ENCODE peak calls at places on chromosomes 12 and 14, in eight cellular contexts. J is uterus, Z is HCT116, O is suprapubic skin, F is tibial nerve, I is spleen, G is AG04450, Y is astrocyte. W is an unnamed sample.

GRCh38 chr12:71867131-71867530 is 27.6 kb downstream of the TBC1D15 start:
- DNase-seq in J (no peak), Z (no peak), O (no peak), F (no peak), I (no peak), G (no peak), Y (no peak), W (no peak)

GRCh38 chr14:23546450-23547035 is 5.0 kb downstream of the ZFHX2 start:
- DNase-seq in J (no peak), Z (no peak), O (no peak), F (no peak), I (no peak), G (no peak), Y (no peak), W (no peak)

GRCh38 chr12:43309845-43310405 is 242.1 kb downstream of the ADAMTS20 start:
- DNase-seq in J (no peak), Z (no peak), O (no peak), F (no peak), I (no peak), G (peak; percentile 96), Y (peak; percentile 95), W (no peak)

GRCh38 chr12:107241421-107241820 is 148.1 kb upstream of the CRY1 start:
- DNase-seq in J (no peak), Z (no peak), O (no peak), F (no peak), I (no peak), G (no peak), Y (no peak), W (no peak)

GRCh38 chr14:68263563-68264350 is 444.2 kb downstream of the RAD51B start:
- DNase-seq in J (no peak), Z (no peak), O (no peak), F (no peak), I (no peak), G (no peak), Y (no peak), W (no peak)

GRCh38 chr14:102795060-102795925 is 18.0 kb downstream of the TRAF3 start:
- DNase-seq in J (peak; percentile 29), Z (no peak), O (peak; percentile 77), F (peak; percentile 72), I (no peak), G (no peak), Y (peak; percentile 96), W (no peak)

GRCh38 chr12:59375633-59376032 is 220.2 kb upstream of the SLC16A7 start:
- DNase-seq in J (no peak), Z (no peak), O (no peak), F (no peak), I (no peak), G (no peak), Y (no peak), W (no peak)

GRCh38 chr12:89679631-89680030 is 29.0 kb downstream of the ATP2B1 start:
- DNase-seq in J (no peak), Z (no peak), O (no peak), F (no peak), I (no peak), G (no peak), Y (no peak), W (no peak)

GRCh38 chr12:66129934-66130266 is 650 bp downstream of the LLPH start:
- DNase-seq in J (no peak), Z (no peak), O (no peak), F (no peak), I (no peak), G (no peak), Y (peak; percentile 23), W (no peak)

GRCh38 chr14:93648440-93649168 is 139.7 kb downstream of the PRIMA1 start:
- DNase-seq in J (no peak), Z (peak; percentile 34), O (no peak), F (no peak), I (no peak), G (no peak), Y (no peak), W (peak; percentile 63)
- TF ChIP-seq CTCF in J (peak; percentile 26), Z (peak; percentile 42), O (no peak), F (no peak), I (no peak), G (no peak), Y (peak; percentile 5), W (peak; percentile 83)

GRCh38 chr12:116535241-116535640 is 23.9 kb upstream of the MAP1LC3B2 start:
- DNase-seq in J (no peak), Z (no peak), O (no peak), F (no peak), I (peak; percentile 6), G (no peak), Y (no peak), W (no peak)
- H3K4me3 ChIP-seq in J (peak overlapping the region; percentile 49), Z (no peak overlapping the region), O (no peak overlapping the region), F (no peak overlapping the region), I (no peak overlapping the region), G (no peak overlapping the region), Y (no peak overlapping the region), W (no peak overlapping the region)

GRCh38 chr12:130463818-130464663 is 126.4 kb downstream of the PIWIL1 start:
- DNase-seq in J (no peak), Z (no peak), O (no peak), F (no peak), I (no peak), G (no peak), Y (no peak), W (no peak)
- H3K27me3 ChIP-seq in J (no peaks in the 10 kb centered on the region), Z (no peaks in the 10 kb centered on the region), O (no peaks in the 10 kb centered on the region), F (no peaks in the 10 kb centered on the region), I (no peaks in the 10 kb centered on the region), G (no peaks in the 10 kb centered on the region), Y (no peaks in the 10 kb centered on the region), W (no peaks in the 10 kb centered on the region)

GRCh38 chr12:16622315-16622714 is 16.4 kb upstream of the LMO3 start:
- DNase-seq in J (no peak), Z (no peak), O (no peak), F (no peak), I (no peak), G (no peak), Y (no peak), W (no peak)
- TF ChIP-seq CTCF in J (no peak), Z (no peak), O (no peak), F (no peak), I (no peak), G (no peak), Y (no peak), W (no peak)

DNA sequence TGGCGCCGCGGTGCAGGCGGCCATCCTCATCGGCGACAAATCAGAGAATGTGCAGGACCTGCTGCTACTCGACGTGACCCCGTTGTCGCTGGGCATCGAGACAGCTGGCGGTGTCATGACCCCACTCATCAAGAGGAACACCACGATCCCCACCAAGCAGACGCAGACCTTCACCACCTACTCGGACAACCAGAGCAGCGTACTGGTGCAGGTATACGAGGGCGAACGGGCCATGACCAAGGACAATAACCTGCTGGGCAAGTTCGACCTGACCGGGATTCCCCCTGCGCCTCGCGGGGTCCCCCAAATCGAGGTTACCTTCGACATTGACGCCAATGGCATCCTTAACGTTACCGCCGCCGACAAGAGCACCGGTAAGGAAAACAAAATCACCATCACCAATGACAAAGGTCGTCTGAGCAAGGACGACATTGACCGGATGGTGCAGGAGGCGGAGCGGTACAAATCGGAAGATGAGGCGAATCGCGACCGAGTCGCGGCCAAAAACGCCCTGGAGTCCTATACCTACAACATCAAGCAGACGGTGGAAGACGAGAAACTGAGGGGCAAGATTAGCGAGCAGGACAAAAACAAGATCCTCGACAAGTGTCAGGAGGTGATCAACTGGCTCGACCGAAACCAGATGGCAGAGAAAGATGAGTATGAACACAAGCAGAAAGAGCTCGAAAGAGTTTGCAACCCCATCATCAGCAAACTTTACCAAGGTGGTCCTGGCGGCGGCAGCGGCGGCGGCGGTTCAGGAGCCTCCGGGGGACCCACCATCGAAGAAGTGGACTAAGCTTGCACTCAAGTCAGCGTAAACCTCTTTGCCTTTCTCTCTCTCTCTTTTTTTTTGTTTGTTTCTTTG is 1.7 kb downstream of the HSPA2 start:
- DNase-seq in J (no peak), Z (no peak), O (peak; percentile 73), F (no peak), I (peak; percentile 76), G (no peak), Y (no peak), W (no peak)
- H3K4me3 ChIP-seq in J (peak overlapping the region; percentile 36), Z (no peak overlapping the region), O (peak overlapping the region; percentile 68), F (peak overlapping the region; percentile 60), I (peak overlapping the region; percentile 24), G (peak overlapping the region; percentile 62), Y (peak overlapping the region; percentile 61), W (no peak overlapping the region)

GRCh38 chr14:60654303-60654925 is 5.1 kb upstream of the SIX1 start:
- DNase-seq in J (no peak), Z (no peak), O (no peak), F (no peak), I (no peak), G (no peak), Y (no peak), W (no peak)

GRCh38 chr14:60652674-60653387 is 3.6 kb upstream of the SIX1 start:
- DNase-seq in J (no peak), Z (no peak), O (no peak), F (no peak), I (no peak), G (no peak), Y (no peak), W (peak; percentile 30)

GRCh38 chr14:60653709-60654161 is 4.5 kb upstream of the SIX1 start:
- DNase-seq in J (no peak), Z (no peak), O (no peak), F (no peak), I (no peak), G (no peak), Y (no peak), W (no peak)

GRCh38 chr14:60651936-60652673 is 2.8 kb upstream of the SIX1 start:
- DNase-seq in J (no peak), Z (no peak), O (no peak), F (no peak), I (no peak), G (no peak), Y (no peak), W (no peak)

GRCh38 chr14:60653388-60653690 is 4.1 kb upstream of the SIX1 start:
- DNase-seq in J (no peak), Z (no peak), O (no peak), F (no peak), I (no peak), G (no peak), Y (no peak), W (no peak)
- H3K27me3 ChIP-seq in J (peaks cover 21% of the 10 kb centered on the region), Z (peaks cover 16% of the 10 kb centered on the region), O (peaks cover 100% of the 10 kb centered on the region), F (no peaks in the 10 kb centered on the region), I (peaks cover 89% of the 10 kb centered on the region), G (peaks cover 15% of the 10 kb centered on the region), Y (peaks cover 56% of the 10 kb centered on the region), W (peaks cover 21% of the 10 kb centered on the region)

GRCh38 chr14:92605274-92605940 is 91.8 kb downstream of the RIN3 start:
- DNase-seq in J (no peak), Z (no peak), O (no peak), F (no peak), I (no peak), G (no peak), Y (no peak), W (no peak)

GRCh38 chr14:92600318-92601053 is 86.9 kb downstream of the RIN3 start:
- DNase-seq in J (no peak), Z (no peak), O (no peak), F (no peak), I (no peak), G (no peak), Y (peak; percentile 74), W (no peak)

GRCh38 chr14:92601131-92601710 is 87.6 kb downstream of the RIN3 start:
- DNase-seq in J (no peak), Z (no peak), O (no peak), F (no peak), I (no peak), G (no peak), Y (no peak), W (no peak)

GRCh38 chr14:92601757-92602417 is 88.3 kb downstream of the RIN3 start:
- DNase-seq in J (no peak), Z (no peak), O (no peak), F (no peak), I (no peak), G (no peak), Y (no peak), W (no peak)

GRCh38 chr14:92603309-92604257 is 90.0 kb downstream of the RIN3 start:
- DNase-seq in J (no peak), Z (no peak), O (no peak), F (no peak), I (no peak), G (peak; percentile 63), Y (peak; percentile 92), W (no peak)
- TF ChIP-seq CTCF in J (no peak), Z (no peak), O (no peak), F (no peak), I (no peak), G (peak; percentile 32), Y (peak; percentile 20), W (peak; percentile 31)